ENCODE peak calls at places on chromosomes 12 and 14, in nine cellular contexts. J is left ventricle myocardium inferior, W is heart right ventricle, K is hepatocyte, P is left lung, A is astrocyte of the cerebellum, L is bronchial epithelial cell, Q is sigmoid colon, E is AG04450. R is an unnamed sample.

GRCh38 chr14:22546722-22547071 is 42.3 kb downstream of the DAD1 start:
- DNase-seq in L (no peak), P (no peak), W (no peak), Q (no peak), K (no peak), J (no peak), E (no peak), A (no peak), R (no peak)

GRCh38 chr14:95039259-95039992 is 117.9 kb downstream of the DICER1 start:
- DNase-seq in K (no peak), J (no peak), P (no peak), E (no peak), A (no peak), L (no peak), Q (peak), W (no peak), R (no peak)

GRCh38 chr14:99327458-99328250 is 55.7 kb upstream of the BCL11B start:
- DNase-seq in W (no peak), K (no peak), L (peak), Q (no peak), J (no peak), P (no peak), E (no peak), A (no peak), R (no peak)

GRCh38 chr12:78192979-78193378 is 362.3 kb downstream of the NAV3 start:
- DNase-seq in K (no peak), W (no peak), Q (no peak), L (no peak), P (no peak), J (no peak), E (no peak), A (no peak), R (peak)

GRCh38 chr12:121800694-121801600 is 2.9 kb upstream of the SETD1B start:
- DNase-seq in E (peak), W (peak), L (peak), P (peak), Q (peak), K (peak), A (no peak), J (peak), R (peak)

GRCh38 chr14:80477388-80478160 is 266.3 kb upstream of the DIO2 start:
- DNase-seq in E (no peak), A (no peak), W (no peak), P (no peak), K (no peak), Q (no peak), L (no peak), J (no peak), R (peak)

GRCh38 chr14:34044666-34045306 is 93.9 kb upstream of the EGLN3 start:
- DNase-seq in P (no peak), A (no peak), E (no peak), K (no peak), L (no peak), W (no peak), J (no peak), Q (no peak), R (no peak)

GRCh38 chr14:61608245-61609142 is 86.8 kb upstream of the HIF1A start:
- DNase-seq in E (no peak), K (no peak), L (no peak), J (no peak), A (no peak), W (no peak), P (no peak), Q (no peak), R (peak)

GRCh38 chr14:70988452-70988851 is 81.2 kb downstream of the PCNX1 start:
- DNase-seq in P (no peak), W (no peak), K (no peak), Q (no peak), A (no peak), L (no peak), J (no peak), E (no peak), R (no peak)

GRCh38 chr12:30990316-30990715 is 63.8 kb downstream of the TSPAN11 start:
- DNase-seq in L (no peak), A (no peak), J (no peak), Q (no peak), K (no peak), E (no peak), P (no peak), W (no peak), R (no peak)

GRCh38 chr12:45989857-45990467 is 412 bp downstream of the SCAF11 start:
- DNase-seq in W (peak), A (no peak), Q (peak), J (peak), E (no peak), P (peak), L (no peak), K (peak), R (peak)

GRCh38 chr14:38262844-38263243 is 7.0 kb upstream of the CLEC14A start:
- DNase-seq in K (no peak), L (no peak), P (no peak), J (no peak), Q (no peak), A (no peak), W (no peak), E (no peak), R (no peak)

GRCh38 chr14:44657688-44658388 is 150.8 kb upstream of the FSCB start:
- DNase-seq in J (no peak), P (no peak), K (peak), Q (no peak), L (peak), W (no peak), A (no peak), E (no peak), R (peak)

GRCh38 chr12:130155416-130156073 is 6.7 kb upstream of the FZD10 start:
- DNase-seq in A (no peak), K (no peak), J (no peak), E (no peak), P (no peak), W (no peak), L (peak), Q (no peak), R (no peak)

DNA sequence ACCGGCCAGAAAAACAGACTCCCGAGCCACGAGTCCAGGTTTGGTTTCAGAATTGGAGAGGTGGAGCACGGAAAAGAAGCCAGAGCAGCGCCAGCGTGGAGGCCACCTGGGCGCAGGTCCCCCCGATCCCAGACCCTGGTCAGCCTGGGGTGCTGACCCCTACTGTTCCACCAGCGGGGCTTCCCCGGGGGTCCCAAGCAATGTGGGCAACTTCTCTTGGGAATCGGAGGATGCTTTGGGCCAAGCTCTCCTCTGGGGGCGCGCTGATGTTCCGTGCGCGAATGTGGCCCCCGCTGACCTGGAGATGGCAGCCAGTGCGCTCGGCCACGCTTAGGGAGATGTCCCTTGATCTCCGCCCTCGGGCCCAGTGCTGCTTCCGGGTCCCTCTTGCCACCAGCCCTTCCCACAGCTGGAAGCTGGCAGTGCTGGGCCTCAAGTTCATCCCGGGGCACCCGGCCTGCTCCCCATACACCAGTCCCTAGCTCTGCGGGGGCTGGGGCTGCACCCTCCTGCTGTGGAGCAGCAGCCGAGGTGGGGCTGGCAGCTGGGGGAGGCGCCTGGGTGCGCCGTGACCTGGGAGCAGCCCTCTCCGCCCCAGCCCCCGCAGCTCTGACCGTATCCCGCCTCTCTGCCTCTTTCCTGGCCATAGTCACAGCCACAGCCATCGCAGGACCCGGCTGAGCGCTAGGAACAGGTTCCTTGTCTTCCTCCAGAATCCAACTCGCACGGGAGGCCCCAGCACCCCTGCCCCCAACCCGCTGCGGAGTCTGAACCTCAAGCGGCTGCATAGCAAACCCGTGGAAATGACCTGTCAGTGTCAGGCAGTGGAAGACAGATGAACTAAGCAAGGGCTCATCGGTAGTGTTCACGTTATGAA is 91.2 kb downstream of the RCOR1 start:
- DNase-seq in L (no peak), K (peak), Q (no peak), P (no peak), A (no peak), W (no peak), J (no peak), E (no peak), R (no peak)
- H3K4me3 ChIP-seq in L (no peak), K (no peak), Q (no peak), P (no peak), A (no peak), W (no peak), J (no peak), E (no peak), R (no peak)

DNA sequence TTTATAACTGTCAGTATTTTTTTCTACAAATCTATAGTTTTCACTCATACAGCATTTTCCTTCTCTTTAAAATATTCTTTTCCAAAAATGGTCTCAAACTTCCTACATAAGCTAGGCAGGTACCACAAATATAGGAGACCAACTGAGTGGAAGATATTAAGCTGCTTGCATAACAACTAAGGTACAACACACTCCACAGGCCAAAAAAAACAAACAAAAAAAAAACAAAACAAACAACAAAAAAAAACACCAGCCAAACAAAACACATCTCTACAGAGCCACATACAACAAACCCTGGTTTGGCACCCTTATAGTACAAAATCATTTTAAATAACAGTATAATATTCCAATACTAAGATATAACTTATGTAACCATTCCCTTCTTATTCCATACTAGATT is 50.1 kb downstream of the SLC2A13 start:
- DNase-seq in E (no peak), J (no peak), L (no peak), Q (no peak), W (no peak), A (no peak), K (no peak), P (no peak), R (no peak)
- TF ChIP-seq CTCF in E (no peak), J (no peak), L (no peak), Q (no peak), W (no peak), A (no peak), K (no peak), P (no peak), R (no peak)

GRCh38 chr14:24196071-24197061 is 1.1 kb upstream of the TM9SF1 start:
- DNase-seq in Q (no peak), E (no peak), P (no peak), A (no peak), W (no peak), L (peak), K (no peak), J (no peak), R (peak)

GRCh38 chr14:24195186-24196070 is at the start of gene TM9SF1:
- DNase-seq in P (peak), Q (peak), E (peak), A (peak), J (peak), K (peak), W (peak), L (peak), R (peak)

GRCh38 chr14:24194873-24195185 is 412 bp downstream of the TM9SF1 start:
- DNase-seq in Q (no peak), W (no peak), J (no peak), A (no peak), P (no peak), K (no peak), E (no peak), L (no peak), R (no peak)

GRCh38 chr14:24198845-24199524 is 3.7 kb upstream of the TM9SF1 start:
- DNase-seq in J (no peak), W (no peak), A (no peak), E (no peak), L (no peak), K (no peak), P (no peak), Q (peak), R (no peak)

GRCh38 chr14:24197066-24197465 is 1.8 kb upstream of the TM9SF1 start:
- DNase-seq in L (no peak), J (no peak), Q (no peak), K (no peak), P (no peak), E (no peak), W (no peak), A (no peak), R (no peak)
- H3K4me3 ChIP-seq in L (no peak), J (peak), Q (no peak), K (no peak), P (no peak), E (no peak), W (peak), A (no peak), R (no peak)

GRCh38 chr12:127690161-127690560 is 576.8 kb upstream of the TMEM132C start:
- DNase-seq in L (no peak), E (no peak), W (no peak), J (no peak), P (no peak), A (no peak), Q (no peak), K (no peak), R (peak)
- TF ChIP-seq CTCF in L (no peak), E (peak), W (peak), J (no peak), P (no peak), A (peak), Q (no peak), K (peak), R (peak)

GRCh38 chr12:6929806-6930452 is 2.2 kb downstream of the ATN1 start:
- DNase-seq in A (no peak), W (no peak), E (no peak), P (no peak), J (no peak), Q (no peak), K (no peak), L (no peak), R (no peak)
- H3K4me3 ChIP-seq in A (peak), W (peak), E (peak), P (peak), J (peak), Q (peak), K (peak), L (no peak), R (peak)

GRCh38 chr14:67486890-67487289 is 1.6 kb downstream of the TMEM229B start:
- DNase-seq in K (no peak), L (no peak), J (peak), P (no peak), A (no peak), E (no peak), W (peak), Q (no peak), R (no peak)

GRCh38 chr14:67485501-67486095 is 2.9 kb downstream of the TMEM229B start:
- DNase-seq in P (no peak), J (no peak), W (no peak), K (peak), Q (no peak), E (no peak), A (no peak), L (no peak), R (peak)

GRCh38 chr14:67490201-67490600 is 1.7 kb upstream of the TMEM229B start:
- DNase-seq in J (no peak), L (no peak), W (no peak), E (no peak), A (no peak), K (peak), P (no peak), Q (no peak), R (peak)

GRCh38 chr14:67487332-67487731 is 1.2 kb downstream of the TMEM229B start:
- DNase-seq in L (no peak), P (no peak), E (no peak), K (no peak), J (no peak), W (no peak), A (no peak), Q (no peak), R (no peak)

DNA sequence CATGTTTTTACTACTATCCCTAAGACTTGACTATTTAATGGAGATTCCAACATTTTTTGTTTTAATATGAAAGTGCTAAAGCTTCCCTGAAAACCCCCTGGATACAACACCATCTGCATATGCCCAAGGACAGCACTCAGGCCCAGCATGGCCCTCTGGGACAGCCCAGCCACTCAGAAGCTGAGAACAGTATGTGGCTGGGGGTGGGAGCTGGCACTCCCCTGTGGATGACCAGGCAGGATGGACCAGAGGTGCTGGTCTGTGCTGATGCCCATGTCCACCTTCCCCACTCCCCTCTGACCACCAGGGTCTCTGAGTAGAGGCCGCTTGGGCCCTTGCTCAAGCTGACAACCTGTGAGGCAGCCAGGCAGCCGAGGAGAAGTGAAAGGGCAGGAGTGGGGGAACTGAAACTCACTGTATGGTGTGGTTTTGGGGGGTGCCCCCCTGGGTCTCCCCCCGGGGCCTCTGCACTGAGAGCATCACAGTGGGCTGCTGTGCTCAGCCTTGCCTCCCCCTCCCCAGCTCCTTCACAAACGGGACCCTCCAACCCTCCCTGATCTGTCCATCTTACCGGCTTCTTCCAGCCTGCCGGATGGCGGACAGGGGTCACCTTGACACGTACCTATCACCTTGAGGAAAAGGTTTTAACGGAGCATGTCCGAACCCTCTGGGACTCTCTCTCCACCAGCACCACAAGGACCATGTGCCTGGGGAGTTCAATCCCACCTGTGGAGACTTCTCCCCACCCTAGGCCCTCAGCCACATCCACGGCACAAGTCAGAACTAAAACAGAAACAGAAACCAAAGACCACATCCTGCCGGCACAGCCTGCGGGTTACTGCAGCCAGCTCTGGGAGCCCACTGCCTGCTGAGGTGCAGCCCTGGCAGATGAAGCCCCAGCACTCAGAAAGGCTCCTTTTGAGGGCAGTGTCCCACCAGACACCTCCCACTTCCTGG is at the start of gene TMEM229B:
- DNase-seq in J (no peak), A (no peak), K (no peak), Q (no peak), W (peak), P (peak), L (no peak), E (no peak), R (peak)
- TF ChIP-seq CTCF in J (no peak), A (no peak), K (no peak), Q (no peak), W (no peak), P (no peak), L (no peak), E (no peak), R (no peak)

DNA sequence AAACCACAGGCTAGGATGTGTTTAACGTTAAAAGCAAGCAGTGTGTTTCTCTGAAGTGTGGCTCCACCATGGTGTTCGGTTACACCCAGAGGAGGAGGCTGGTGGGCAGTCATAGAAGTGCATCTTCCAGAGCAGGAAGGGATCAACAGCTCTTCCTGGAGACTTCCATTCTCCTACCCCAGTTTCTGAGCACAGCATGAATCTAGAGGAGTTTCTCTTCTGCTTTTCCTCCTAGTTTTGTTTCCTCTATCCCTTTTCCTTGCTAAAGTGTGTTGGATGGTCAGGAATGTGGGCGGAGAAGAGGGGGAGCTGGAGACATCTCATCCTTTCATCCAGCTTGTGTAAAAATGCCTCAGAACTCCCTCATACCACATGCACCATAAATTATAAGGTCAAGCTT is 3.8 kb upstream of the CKAP4 start:
- DNase-seq in J (no peak), A (no peak), P (no peak), L (no peak), K (no peak), E (no peak), Q (no peak), W (no peak), R (peak)
- H3K4me3 ChIP-seq in J (no peak), A (no peak), P (no peak), L (no peak), K (no peak), E (no peak), Q (no peak), W (no peak), R (no peak)

GRCh38 chr12:92952394-92952793 is 23.3 kb upstream of the EEA1 start:
- DNase-seq in E (no peak), P (no peak), Q (no peak), K (no peak), A (no peak), J (no peak), W (no peak), L (no peak), R (no peak)

GRCh38 chr12:92955997-92956663 is 27.0 kb upstream of the EEA1 start:
- DNase-seq in L (peak), K (no peak), Q (no peak), W (no peak), A (peak), P (no peak), J (no peak), E (peak), R (peak)

GRCh38 chr12:92950011-92950410 is 20.9 kb upstream of the EEA1 start:
- DNase-seq in P (no peak), A (no peak), L (no peak), W (no peak), Q (no peak), E (no peak), K (no peak), J (no peak), R (no peak)

GRCh38 chr12:92951006-92951405 is 21.9 kb upstream of the EEA1 start:
- DNase-seq in L (no peak), J (no peak), E (no peak), Q (no peak), K (no peak), P (no peak), A (no peak), W (no peak), R (peak)

DNA sequence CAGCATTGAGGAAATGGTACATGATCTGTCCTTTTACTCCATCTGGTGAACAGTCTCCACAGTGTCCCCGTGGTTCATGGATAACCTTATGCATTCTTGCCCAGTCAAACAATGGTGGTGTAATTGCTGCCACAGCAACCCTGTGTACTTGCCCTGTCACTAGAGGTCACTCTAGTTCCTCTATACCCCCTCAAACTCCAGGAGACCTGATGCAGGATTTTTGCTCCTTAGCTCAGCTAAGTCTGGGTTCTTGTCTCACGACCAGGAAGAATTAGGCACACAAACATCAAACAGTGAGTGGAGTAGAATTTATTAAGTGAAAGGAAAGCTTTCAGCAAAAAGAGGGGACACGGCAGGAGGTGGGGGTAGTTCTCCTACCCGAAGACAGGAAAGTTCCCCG is 24.7 kb upstream of the EEA1 start:
- DNase-seq in P (no peak), A (no peak), J (no peak), K (no peak), L (no peak), Q (no peak), E (no peak), W (no peak), R (no peak)
- TF ChIP-seq CTCF in P (no peak), A (no peak), J (no peak), K (peak), L (no peak), Q (no peak), E (no peak), W (no peak), R (no peak)